ENCODE peak calls at places on chromosomes 7 and 10, in six cellular contexts. Z is HCT116, B is HFFc6, U is fibroblast of the aortic adventitia, J is psoas muscle, S is body of pancreas. N is an unnamed sample.

GRCh38 chr7:23065974-23066373 is 39.6 kb upstream of the KLHL7 start:
- DNase-seq in S (no peak), B (peak; percentile 68), J (no peak), Z (no peak), U (no peak), N (no peak)

GRCh38 chr7:23426876-23427275 is 43.4 kb downstream of the IGF2BP3 start:
- DNase-seq in S (no peak), Z (no peak), U (no peak), J (no peak), B (no peak), N (no peak)

GRCh38 chr7:106101726-106102125 is 10.4 kb downstream of the SYPL1 start:
- DNase-seq in J (no peak), U (no peak), Z (no peak), S (no peak), B (no peak), N (no peak)

GRCh38 chr7:39633563-39634550 is 10.5 kb downstream of the RALA start:
- DNase-seq in S (no peak), Z (no peak), B (no peak), J (no peak), U (no peak), N (no peak)

GRCh38 chr7:67301667-67302066 is 305.0 kb downstream of the TYW1 start:
- DNase-seq in U (peak; percentile 15), S (no peak), Z (no peak), B (no peak), J (no peak), N (no peak)

GRCh38 chr7:2771274-2771711 is 72.8 kb downstream of the GNA12 start:
- DNase-seq in J (no peak), B (no peak), Z (no peak), U (no peak), S (no peak), N (no peak)

GRCh38 chr10:34255075-34255474 is 560.0 kb downstream of the PARD3 start:
- DNase-seq in Z (no peak), S (no peak), J (no peak), U (no peak), B (no peak), N (no peak)

GRCh38 chr10:71964669-71965515 is 697 bp downstream of the CHST3 start:
- DNase-seq in Z (no peak), B (peak; percentile 76), S (peak; percentile 53), J (peak; percentile 81), U (peak; percentile 80), N (peak; percentile 61)

GRCh38 chr7:36284470-36284869 is 105.2 kb upstream of the ANLN start:
- DNase-seq in B (no peak), U (no peak), Z (no peak), S (no peak), J (no peak), N (no peak)

GRCh38 chr10:34996843-34997242 is 93.3 kb downstream of the CUL2 start:
- DNase-seq in B (no peak), U (peak; percentile 11), Z (no peak), J (no peak), S (no peak), N (no peak)

GRCh38 chr7:156096806-156097538 is 284.7 kb upstream of the SHH start:
- DNase-seq in J (no peak), U (no peak), S (no peak), Z (no peak), B (no peak), N (no peak)

GRCh38 chr7:45117582-45117981 is 6.1 kb upstream of the TBRG4 start:
- DNase-seq in U (no peak), B (no peak), J (no peak), S (no peak), Z (no peak), N (no peak)

GRCh38 chr7:107955394-107955793 is 47.6 kb downstream of the LAMB1 start:
- DNase-seq in Z (no peak), U (no peak), J (no peak), B (no peak), S (no peak), N (no peak)

GRCh38 chr7:129773328-129773731 is 161.8 kb downstream of the NRF1 start:
- DNase-seq in S (no peak), U (no peak), B (no peak), J (no peak), Z (no peak), N (no peak)

GRCh38 chr10:60042959-60043358 is 136.6 kb upstream of the CCDC6 start:
- DNase-seq in J (no peak), B (no peak), Z (no peak), U (no peak), S (no peak), N (no peak)

GRCh38 chr10:71985542-71986250 is 21.5 kb downstream of the CHST3 start:
- DNase-seq in U (peak; percentile 85), J (no peak), Z (no peak), B (peak; percentile 48), S (no peak), N (no peak)

GRCh38 chr7:1539346-1540321 is 9.1 kb downstream of the MAFK start:
- DNase-seq in U (peak; percentile 40), J (peak; percentile 51), B (no peak), S (peak; percentile 35), Z (no peak), N (no peak)

GRCh38 chr7:103380395-103381191 is 33.1 kb downstream of the PSMC2 start:
- DNase-seq in B (no peak), Z (no peak), S (no peak), J (no peak), U (peak; percentile 4), N (no peak)

GRCh38 chr7:158740657-158741293 is 36.2 kb upstream of the NCAPG2 start:
- DNase-seq in B (peak; percentile 72), S (no peak), Z (no peak), J (peak; percentile 36), U (peak; percentile 93), N (no peak)

GRCh38 chr7:14368285-14368684 is 378.8 kb upstream of the ETV1 start:
- DNase-seq in Z (no peak), J (no peak), U (no peak), B (no peak), S (no peak), N (no peak)

GRCh38 chr7:42978496-42978895 is 46.3 kb downstream of the MRPL32 start:
- DNase-seq in B (no peak), S (no peak), U (peak; percentile 8), J (no peak), Z (no peak), N (no peak)

GRCh38 chr7:64775289-64775688 is 18.9 kb upstream of the ZNF138 start:
- DNase-seq in J (no peak), S (no peak), Z (no peak), U (no peak), B (no peak), N (no peak)

GRCh38 chr7:98795741-98796493 is 73.9 kb downstream of the TMEM130 start:
- DNase-seq in B (no peak), U (peak; percentile 13), Z (no peak), S (no peak), J (no peak), N (no peak)

GRCh38 chr10:80443531-80443974 is 10.6 kb upstream of the TSPAN14 start:
- DNase-seq in Z (no peak), B (peak; percentile 49), J (no peak), U (no peak), S (no peak), N (peak; percentile 35)

GRCh38 chr7:75663302-75663907 is 75.3 kb downstream of the HIP1 start:
- DNase-seq in J (no peak), U (no peak), B (no peak), Z (no peak), S (no peak), N (no peak)

GRCh38 chr10:43202224-43202656 is 64.0 kb downstream of the CSGALNACT2 start:
- DNase-seq in B (no peak), U (no peak), Z (peak; percentile 31), J (no peak), S (peak; percentile 19), N (peak; percentile 51)

GRCh38 chr10:93220315-93221170 is 146.8 kb downstream of the CYP26A1 start:
- DNase-seq in B (no peak), S (no peak), J (no peak), Z (no peak), U (no peak), N (no peak)

GRCh38 chr10:130862626-130863025 is 448.9 kb downstream of the TCERG1L start:
- DNase-seq in B (no peak), U (no peak), S (no peak), J (no peak), Z (no peak), N (no peak)

GRCh38 chr7:77904252-77904651 is 105.7 kb downstream of the PHTF2 start:
- DNase-seq in U (peak; percentile 8), S (no peak), Z (no peak), J (no peak), B (no peak), N (no peak)

GRCh38 chr7:77907281-77907680 is 108.7 kb downstream of the PHTF2 start:
- DNase-seq in J (no peak), S (no peak), B (no peak), Z (no peak), U (no peak), N (no peak)

GRCh38 chr7:77908664-77909063 is 110.1 kb downstream of the PHTF2 start:
- DNase-seq in B (no peak), Z (no peak), S (no peak), J (no peak), U (no peak), N (no peak)

DNA sequence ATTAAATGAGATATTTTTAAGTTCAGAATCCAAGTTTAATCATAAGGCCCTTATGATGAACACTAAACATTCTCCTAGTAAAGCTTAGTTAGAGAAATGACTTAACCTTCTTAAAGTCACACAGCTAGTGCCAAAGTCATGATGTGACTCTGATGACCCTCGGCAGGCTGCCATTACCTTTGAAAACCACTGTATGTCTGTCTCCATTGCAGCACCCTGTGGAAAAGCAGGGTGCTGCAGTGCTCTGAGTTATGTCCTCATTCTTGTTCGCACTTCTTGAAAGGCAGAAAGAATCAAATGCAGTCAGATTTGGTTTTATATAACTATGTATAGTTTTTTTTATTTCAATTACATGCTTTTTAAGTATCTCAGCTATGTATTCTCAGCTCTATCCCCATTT is 105.0 kb downstream of the PHTF2 start:
- DNase-seq in U (peak; percentile 15), J (peak; percentile 22), B (no peak), Z (no peak), S (no peak), N (no peak)
- TF ChIP-seq CTCF in U (peak; percentile 18), J (peak; percentile 62), B (peak; percentile 58), Z (no peak), S (no peak), N (no peak)

GRCh38 chr10:12193193-12193592 is 2.5 kb downstream of the NUDT5 start:
- DNase-seq in J (no peak), B (peak; percentile 24), S (no peak), Z (no peak), U (peak; percentile 56), N (no peak)
- TF ChIP-seq CTCF in J (no peak), B (no peak), S (no peak), Z (no peak), U (no peak), N (no peak)

DNA sequence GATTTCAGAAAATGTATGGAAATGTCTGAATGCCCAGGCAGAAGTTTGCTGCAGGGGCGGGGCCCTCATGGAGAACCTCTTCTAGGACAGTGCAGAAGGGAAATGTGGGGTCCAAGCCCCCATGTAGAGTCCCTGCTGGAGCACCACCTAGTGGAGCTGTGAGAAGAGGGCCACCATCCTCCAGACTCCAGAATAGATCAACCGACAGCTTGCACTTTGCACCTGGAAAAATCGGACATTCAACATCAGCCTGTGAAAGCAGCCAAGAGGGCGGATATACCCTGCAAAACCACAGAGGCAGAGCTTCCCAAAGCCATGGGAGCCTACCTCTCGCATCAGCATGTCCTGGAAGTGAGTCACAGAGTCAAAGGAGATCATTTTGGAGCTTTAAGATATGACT is 14.3 kb downstream of the RPEL1 start:
- DNase-seq in J (no peak), U (no peak), B (no peak), Z (no peak), S (no peak), N (no peak)
- TF ChIP-seq CTCF in J (no peak), U (no peak), B (peak; percentile 18), Z (no peak), S (no peak), N (no peak)

GRCh38 chr10:77636286-77636966 is 1.2 kb downstream of the KCNMA1 start:
- DNase-seq in J (no peak), S (no peak), B (no peak), U (no peak), Z (no peak), N (no peak)
- TF ChIP-seq CTCF in J (no peak), S (no peak), B (peak; percentile 49), U (no peak), Z (no peak), N (no peak)